ENCODE peak calls at places on chromosomes 1 and 21, in five cellular contexts. J is ELF-1, A is Right ventricle myocardium superior, Y is NCI-H1930, U is HT-29. H is an unnamed sample.

GRCh38 chr1:50352428-50352827 is 70.8 kb downstream of the DMRTA2 start:
- DNase-seq in J (no peak), A (no peak), Y (no peak), U (no peak), H (no peak)

GRCh38 chr1:209585672-209586071 is 2.2 kb downstream of the CAMK1G start:
- DNase-seq in J (peak), A (peak), Y (peak), U (no peak), H (peak)

GRCh38 chr1:53145942-53146708 is 3.7 kb upstream of the SLC1A7 start:
- DNase-seq in J (peak), A (peak), Y (no peak), U (peak), H (no peak)

GRCh38 chr21:28640326-28640725 is 352.4 kb downstream of the LTN1 start:
- DNase-seq in J (no peak), A (no peak), Y (no peak), U (no peak), H (no peak)

GRCh38 chr1:217687511-217687910 is 56.4 kb downstream of the SPATA17 start:
- DNase-seq in J (no peak), A (no peak), Y (no peak), U (no peak), H (no peak)

GRCh38 chr1:111202707-111203623 is 2.5 kb upstream of the DENND2D start:
- DNase-seq in J (peak), A (no peak), Y (no peak), U (peak), H (no peak)

GRCh38 chr1:87329051-87329755 is 523 bp downstream of the LMO4 start:
- DNase-seq in J (peak), A (peak), Y (no peak), U (peak), H (peak)

GRCh38 chr1:84089470-84090261 is 54.4 kb upstream of the PRKACB start:
- DNase-seq in J (no peak), A (no peak), Y (no peak), U (no peak), H (no peak)

GRCh38 chr1:64111787-64112186 is 91.6 kb upstream of the UBE2U start:
- DNase-seq in J (no peak), A (no peak), Y (no peak), U (no peak), H (no peak)

GRCh38 chr1:150022357-150022756 is 11.8 kb upstream of the OTUD7B start:
- DNase-seq in J (peak), A (no peak), Y (no peak), U (no peak), H (peak)

GRCh38 chr1:200983035-200983561 is 40.4 kb downstream of the KIF21B start:
- DNase-seq in J (no peak), A (no peak), Y (no peak), U (no peak), H (no peak)

GRCh38 chr1:151847867-151848596 is 5.5 kb downstream of the THEM5 start:
- DNase-seq in J (no peak), A (no peak), Y (no peak), U (no peak), H (no peak)

GRCh38 chr1:161182214-161182613 is 4.9 kb upstream of the B4GALT3 start:
- DNase-seq in J (no peak), A (no peak), Y (no peak), U (no peak), H (no peak)

GRCh38 chr1:208089971-208090755 is 154.0 kb downstream of the PLXNA2 start:
- DNase-seq in J (peak), A (peak), Y (no peak), U (no peak), H (no peak)

GRCh38 chr21:37829043-37829442 is 87.2 kb downstream of the KCNJ6 start:
- DNase-seq in J (no peak), A (no peak), Y (no peak), U (peak), H (no peak)

GRCh38 chr1:117605164-117605810 is 561 bp upstream of the TENT5C start:
- DNase-seq in J (no peak), A (peak), Y (peak), U (no peak), H (peak)

GRCh38 chr21:41671859-41672542 is 94.9 kb downstream of the RIPK4 start:
- DNase-seq in J (no peak), A (peak), Y (no peak), U (peak), H (no peak)

GRCh38 chr1:11598461-11598860 is 55.8 kb downstream of the FBXO2 start:
- DNase-seq in J (no peak), A (no peak), Y (no peak), U (no peak), H (no peak)

GRCh38 chr1:50615036-50615750 is 191.9 kb upstream of the DMRTA2 start:
- DNase-seq in J (no peak), A (no peak), Y (no peak), U (no peak), H (no peak)

GRCh38 chr1:203765029-203765837 is at the start of gene LAX1:
- DNase-seq in J (no peak), A (no peak), Y (no peak), U (no peak), H (no peak)

GRCh38 chr1:48207131-48207530 is 15.4 kb upstream of the SLC5A9 start:
- DNase-seq in J (no peak), A (no peak), Y (no peak), U (no peak), H (no peak)

GRCh38 chr1:200888349-200888838 is 6.3 kb upstream of the INAVA start:
- DNase-seq in J (peak), A (no peak), Y (no peak), U (no peak), H (peak)

GRCh38 chr21:29318354-29318753 is 19.6 kb downstream of the BACH1 start:
- DNase-seq in J (no peak), A (no peak), Y (no peak), U (no peak), H (no peak)

GRCh38 chr1:67939176-67939751 is 106.0 kb upstream of the GNG12 start:
- DNase-seq in J (no peak), A (no peak), Y (no peak), U (no peak), H (no peak)

GRCh38 chr1:118122234-118123004 is 62.6 kb downstream of the SPAG17 start:
- DNase-seq in J (peak), A (no peak), Y (no peak), U (no peak), H (no peak)

GRCh38 chr1:154557939-154558609 is 388 bp downstream of the UBE2Q1 start:
- DNase-seq in J (no peak), A (peak), Y (no peak), U (peak), H (peak)

GRCh38 chr1:8409107-8409506 is 91.2 kb downstream of the SLC45A1 start:
- DNase-seq in J (peak), A (no peak), Y (no peak), U (peak), H (peak)

GRCh38 chr1:9476790-9477463 is 62.3 kb upstream of the SLC25A33 start:
- DNase-seq in J (peak), A (no peak), Y (no peak), U (no peak), H (no peak)

GRCh38 chr1:53554592-53555305 is 95.5 kb downstream of the DMRTB1 start:
- DNase-seq in J (no peak), A (no peak), Y (no peak), U (no peak), H (no peak)

H was measured in GM23338.